ENCODE peak calls at places on chromosomes 12 and 14, in nine cellular contexts. Y is posterior cingulate gyrus, J is GM23338, B is aorta, P is HCEC 1CT, X is foreskin fibroblast, F is ascending aorta, H is T follicular helper cell, E is NCI-H510A treated with DMSO at 0.1 percent for 48 hours. D is an unnamed sample.
A peak's percentile ranks its signal among the peaks of the same experiment; 100 is the strongest.

GRCh38 chr14:44833376-44833775 is 128.4 kb downstream of the KLHL28 start:
- DNase-seq in Y (no peak), J (no peak), B (no peak), P (peak; percentile 31), X (no peak), F (no peak), H (no peak), E (no peak), D (peak; percentile 33)

GRCh38 chr14:68682166-68683103 is 110.4 kb downstream of the ZFP36L1 start:
- DNase-seq in Y (no peak), J (no peak), B (no peak), P (peak; percentile 99), X (peak; percentile 97), F (peak; percentile 41), H (peak; percentile 22), E (no peak), D (peak; percentile 97)

GRCh38 chr12:2451025-2451424 is 343.7 kb upstream of the FKBP4 start:
- DNase-seq in Y (no peak), J (no peak), B (no peak), P (no peak), X (no peak), F (no peak), H (no peak), E (no peak), D (no peak)

GRCh38 chr12:81354327-81354932 is 276.6 kb downstream of the ACSS3 start:
- DNase-seq in Y (no peak), J (no peak), B (no peak), P (no peak), X (no peak), F (no peak), H (no peak), E (no peak), D (no peak)

GRCh38 chr12:12087693-12088034 is 16.9 kb downstream of the BCL2L14 start:
- DNase-seq in Y (no peak), J (no peak), B (no peak), P (no peak), X (no peak), F (no peak), H (no peak), E (no peak), D (no peak)

GRCh38 chr14:63435838-63436237 is 107.3 kb downstream of the PPP2R5E start:
- DNase-seq in Y (peak; percentile 50), J (no peak), B (peak; percentile 82), P (peak; percentile 92), X (peak; percentile 76), F (peak; percentile 30), H (no peak), E (no peak), D (peak; percentile 83)

GRCh38 chr12:61694214-61694613 is 566.0 kb upstream of the USP15 start:
- DNase-seq in Y (no peak), J (peak; percentile 14), B (no peak), P (no peak), X (no peak), F (no peak), H (no peak), E (no peak), D (no peak)

GRCh38 chr12:6461401-6462233 is 8.9 kb downstream of the VAMP1 start:
- DNase-seq in Y (peak; percentile 37), J (no peak), B (peak; percentile 70), P (no peak), X (no peak), F (peak; percentile 66), H (peak; percentile 74), E (no peak), D (no peak)

GRCh38 chr12:44405267-44405666 is 470.8 kb downstream of the NELL2 start:
- DNase-seq in Y (no peak), J (peak; percentile 59), B (no peak), P (no peak), X (no peak), F (no peak), H (no peak), E (no peak), D (no peak)

GRCh38 chr14:49418789-49419188 is 167.4 kb downstream of the RPS29 start:
- DNase-seq in Y (no peak), J (no peak), B (no peak), P (no peak), X (no peak), F (no peak), H (no peak), E (no peak), D (no peak)

GRCh38 chr14:51680031-51680430 is 28.3 kb downstream of the FRMD6 start:
- DNase-seq in Y (no peak), J (peak; percentile 25), B (no peak), P (no peak), X (no peak), F (no peak), H (no peak), E (no peak), D (no peak)

GRCh38 chr14:92105073-92105844 is 1.1 kb downstream of the ATXN3 start:
- DNase-seq in Y (no peak), J (no peak), B (no peak), P (no peak), X (no peak), F (no peak), H (no peak), E (peak; percentile 41), D (peak; percentile 30)

D was measured in stromal cell of bone marrow.